ENCODE peak calls at places on chromosomes 6 and 20, in four cellular contexts. T, X, Y and Q are unnamed samples.

GRCh38 chr20:45781391-45781931 is 10.2 kb downstream of the WFDC3 start:
- DNase-seq in X (no peak), Y (peak), T (no peak), Q (no peak)

GRCh38 chr6:8278562-8278961 is 156.8 kb downstream of the SLC35B3 start:
- DNase-seq in T (no peak), X (no peak), Y (no peak), Q (no peak)

GRCh38 chr20:48201881-48202280 is 416.6 kb upstream of the SULF2 start:
- DNase-seq in Y (no peak), T (no peak), X (no peak), Q (no peak)

GRCh38 chr20:23436681-23437080 is 2.8 kb upstream of the CSTL1 start:
- DNase-seq in X (no peak), Y (no peak), T (no peak), Q (no peak)

GRCh38 chr20:8126190-8126589 is 5.9 kb upstream of the PLCB1 start:
- DNase-seq in T (no peak), Y (no peak), X (no peak), Q (no peak)

GRCh38 chr6:8888468-8888867 is 453.1 kb upstream of the SLC35B3 start:
- DNase-seq in T (no peak), X (no peak), Y (no peak), Q (peak)

GRCh38 chr6:147944122-147944521 is 398.5 kb upstream of the SASH1 start:
- DNase-seq in X (peak), Y (no peak), T (no peak), Q (no peak)

GRCh38 chr20:43914697-43915208 is at the start of gene TOX2:
- DNase-seq in X (peak), T (no peak), Y (no peak), Q (peak)

GRCh38 chr6:683742-684440 is 9.0 kb downstream of the EXOC2 start:
- DNase-seq in Y (peak), T (no peak), X (peak), Q (no peak)

GRCh38 chr6:132354517-132355167 is 46.6 kb downstream of the MOXD1 start:
- DNase-seq in T (no peak), Y (no peak), X (peak), Q (no peak)

GRCh38 chr6:137282253-137282652 is 63.1 kb upstream of the IFNGR1 start:
- DNase-seq in T (no peak), Y (no peak), X (no peak), Q (no peak)

GRCh38 chr20:63951398-63952209 is 4.6 kb downstream of the UCKL1 start:
- DNase-seq in X (no peak), T (no peak), Y (no peak), Q (no peak)

GRCh38 chr6:36677059-36677749 is 1.3 kb upstream of the CDKN1A start:
- DNase-seq in T (no peak), X (no peak), Y (no peak), Q (no peak)

GRCh38 chr20:7672551-7672950 is 267.7 kb downstream of the HAO1 start:
- DNase-seq in T (no peak), Y (no peak), X (no peak), Q (no peak)

GRCh38 chr6:28980137-28980796 is 24.8 kb downstream of the ZNF311 start:
- DNase-seq in Y (no peak), X (no peak), T (no peak), Q (no peak)

GRCh38 chr6:28980797-28981390 is 24.2 kb downstream of the ZNF311 start:
- DNase-seq in T (no peak), X (peak), Y (peak), Q (peak)

GRCh38 chr6:28982476-28983266 is 22.4 kb downstream of the ZNF311 start:
- DNase-seq in T (no peak), Y (no peak), X (no peak), Q (no peak)

GRCh38 chr6:28981391-28981832 is 23.7 kb downstream of the ZNF311 start:
- DNase-seq in Y (no peak), X (peak), T (peak), Q (no peak)

GRCh38 chr6:28981833-28982475 is 23.2 kb downstream of the ZNF311 start:
- DNase-seq in Y (peak), T (peak), X (peak), Q (peak)
- TF ChIP-seq CTCF in Y (no peak), T (no peak), X (no peak), Q (no peak)

GRCh38 chr6:94074764-94075163 is 655.4 kb upstream of the EPHA7 start:
- DNase-seq in Y (no peak), X (no peak), T (no peak), Q (no peak)

GRCh38 chr6:94071835-94072234 is 652.5 kb upstream of the EPHA7 start:
- DNase-seq in Y (no peak), T (no peak), X (no peak), Q (no peak)
- TF ChIP-seq CTCF in Y (no peak), T (no peak), X (no peak), Q (no peak)

GRCh38 chr6:133889557-133890301 is 816 bp downstream of the TCF21 start:
- DNase-seq in T (no peak), Y (no peak), X (peak), Q (no peak)
- TF ChIP-seq CTCF in T (no peak), Y (peak), X (no peak), Q (no peak)

GRCh38 chr6:125966569-125966968 is 10.0 kb downstream of the HINT3 start:
- DNase-seq in Y (no peak), X (no peak), T (no peak), Q (no peak)
- TF ChIP-seq CTCF in Y (no peak), X (no peak), T (no peak), Q (no peak)